ENCODE peak calls at places on chromosome 14, in nine cellular contexts. J, D, M, S, O, U, E, N and K are unnamed samples.

GRCh38 chr14:90795744-90796143 is 20.5 kb downstream of the TTC7B start:
- DNase-seq in E (no peak), N (no peak), J (peak; percentile 85), O (no peak), D (peak; percentile 89), M (peak; percentile 88), U (no peak), S (peak; percentile 74), K (peak; percentile 89)

GRCh38 chr14:35287481-35288013 is 4.6 kb upstream of the PSMA6 start:
- DNase-seq in N (no peak), E (no peak), J (peak; percentile 52), D (no peak), O (no peak), S (peak; percentile 17), U (no peak), M (no peak), K (peak; percentile 36)

GRCh38 chr14:67241416-67242362 is at the start of gene PALS1:
- DNase-seq in O (peak; percentile 63), E (no peak), D (peak; percentile 90), S (peak; percentile 81), N (peak; percentile 66), M (peak; percentile 77), J (peak; percentile 84), U (peak; percentile 46), K (peak; percentile 82)

GRCh38 chr14:77260199-77260598 is 10.8 kb downstream of the NGB start:
- DNase-seq in S (no peak), N (no peak), U (no peak), E (no peak), D (no peak), M (no peak), J (no peak), O (no peak), K (no peak)

GRCh38 chr14:75418779-75419768 is 8.7 kb upstream of the JDP2 start:
- DNase-seq in J (no peak), M (no peak), S (no peak), O (peak; percentile 9), N (no peak), U (peak; percentile 84), D (peak; percentile 34), E (peak; percentile 16), K (peak; percentile 23)

GRCh38 chr14:72644758-72645489 is 249.0 kb downstream of the DPF3 start:
- DNase-seq in N (no peak), U (no peak), M (no peak), O (no peak), D (no peak), J (no peak), S (no peak), E (no peak), K (no peak)

GRCh38 chr14:100842799-100843198 is 16.9 kb downstream of the MEG3 start:
- DNase-seq in S (peak; percentile 74), M (peak; percentile 36), U (no peak), D (peak; percentile 90), N (peak; percentile 42), J (no peak), E (no peak), O (no peak), K (no peak)

GRCh38 chr14:76778546-76779215 is 17.4 kb downstream of the VASH1 start:
- DNase-seq in E (no peak), D (no peak), O (no peak), N (no peak), M (no peak), U (no peak), J (no peak), S (no peak), K (no peak)

GRCh38 chr14:96502621-96503251 is 554 bp downstream of the PAPOLA start:
- DNase-seq in E (no peak), N (peak; percentile 30), S (peak; percentile 35), D (peak; percentile 36), J (peak; percentile 39), U (peak; percentile 62), O (no peak), M (peak; percentile 51), K (peak; percentile 13)

GRCh38 chr14:89351364-89351957 is 65.6 kb downstream of the FOXN3 start:
- DNase-seq in S (peak; percentile 41), N (no peak), O (peak; percentile 29), U (peak; percentile 31), E (no peak), J (no peak), D (peak; percentile 35), M (no peak), K (peak; percentile 14)

GRCh38 chr14:55974046-55974582 is 144.1 kb upstream of the PELI2 start:
- DNase-seq in O (no peak), J (no peak), U (no peak), S (no peak), D (no peak), E (no peak), M (no peak), N (no peak), K (peak; percentile 63)

GRCh38 chr14:24783791-24784190 is 149.8 kb upstream of the GZMB start:
- DNase-seq in D (no peak), E (no peak), U (no peak), N (no peak), M (no peak), S (no peak), O (no peak), J (no peak), K (no peak)

GRCh38 chr14:24366664-24367505 is 1.1 kb upstream of the NFATC4 start:
- DNase-seq in E (no peak), N (peak; percentile 98), M (peak; percentile 26), J (peak; percentile 75), O (peak; percentile 96), S (peak; percentile 59), U (peak; percentile 80), D (peak; percentile 93), K (peak; percentile 83)

GRCh38 chr14:60622920-60623263 is 26.4 kb downstream of the SIX1 start:
- DNase-seq in O (no peak), D (peak; percentile 92), M (peak; percentile 10), E (no peak), N (no peak), U (no peak), S (peak; percentile 63), J (no peak), K (peak; percentile 80)

GRCh38 chr14:101442451-101442850 is 118.8 kb upstream of the DIO3 start:
- DNase-seq in N (no peak), M (no peak), D (no peak), E (peak; percentile 30), S (no peak), O (no peak), U (no peak), J (no peak), K (no peak)

GRCh38 chr14:104974665-104975390 is 3.3 kb downstream of the AHNAK2 start:
- DNase-seq in N (no peak), M (no peak), D (no peak), S (no peak), E (no peak), U (no peak), J (no peak), O (no peak), K (no peak)

GRCh38 chr14:94447206-94447605 is 5.4 kb downstream of the SERPINA11 start:
- DNase-seq in D (no peak), M (no peak), J (no peak), O (no peak), E (no peak), S (no peak), N (no peak), U (no peak), K (no peak)

GRCh38 chr14:49720744-49721143 is 27.8 kb downstream of the KLHDC1 start:
- DNase-seq in N (no peak), D (no peak), U (no peak), J (no peak), E (no peak), S (no peak), O (no peak), M (no peak), K (no peak)

GRCh38 chr14:74548881-74549280 is 55.3 kb downstream of the ISCA2 start:
- DNase-seq in E (no peak), N (no peak), U (no peak), D (peak; percentile 78), S (no peak), M (no peak), O (no peak), J (no peak), K (no peak)

GRCh38 chr14:36279306-36280244 is 40.9 kb downstream of the MBIP start:
- DNase-seq in O (no peak), N (no peak), U (no peak), J (peak; percentile 58), E (no peak), D (no peak), M (no peak), S (no peak), K (no peak)